ENCODE peak calls at places on chromosome 2, in six cellular contexts. G is esophagus squamous epithelium, Q is SK-N-SH, R is mucosa of descending colon, Z is left ventricle myocardium inferior, X is fibroblast of lung. K is an unnamed sample.

GRCh38 chr2:128514555-128514955 is 195.9 kb upstream of the HS6ST1 start:
- DNase-seq in R (no peak), Z (no peak), X (no peak), Q (no peak), G (no peak), K (no peak)

GRCh38 chr2:108919571-108920373 is 69.2 kb downstream of the EDAR start:
- DNase-seq in Q (no peak), R (no peak), Z (no peak), G (no peak), X (no peak), K (no peak)

GRCh38 chr2:191626497-191627151 is 51.3 kb upstream of the NABP1 start:
- DNase-seq in G (no peak), R (no peak), X (peak; percentile 87), Q (no peak), Z (no peak), K (no peak)

GRCh38 chr2:15608392-15608761 is 16.7 kb downstream of the DDX1 start:
- DNase-seq in Z (no peak), R (no peak), X (no peak), G (no peak), Q (no peak), K (no peak)

GRCh38 chr2:9753276-9753600 is 90.0 kb upstream of the TAF1B start:
- DNase-seq in X (peak; percentile 98), Z (peak; percentile 38), G (no peak), Q (no peak), R (peak; percentile 52), K (no peak)

GRCh38 chr2:1618191-1618961 is 125.9 kb downstream of the PXDN start:
- DNase-seq in Q (no peak), X (no peak), G (no peak), R (peak; percentile 55), Z (no peak), K (no peak)

GRCh38 chr2:166410828-166411472 is 35.2 kb upstream of the SCN9A start:
- DNase-seq in Z (no peak), X (peak; percentile 98), R (no peak), G (no peak), Q (no peak), K (no peak)

GRCh38 chr2:16194530-16194929 is 254.2 kb downstream of the MYCN start:
- DNase-seq in Z (no peak), R (no peak), Q (no peak), G (no peak), X (no peak), K (no peak)

GRCh38 chr2:207051345-207051959 is 112.1 kb downstream of the CPO start:
- DNase-seq in Q (no peak), G (no peak), R (no peak), X (peak; percentile 32), Z (no peak), K (no peak)

GRCh38 chr2:219059725-219060682 is 717 bp downstream of the IHH start:
- DNase-seq in Z (no peak), X (no peak), G (no peak), R (peak; percentile 62), Q (peak; percentile 74), K (peak; percentile 85)

GRCh38 chr2:207777124-207777523 is 7.4 kb upstream of the FZD5 start:
- DNase-seq in X (no peak), Q (no peak), R (no peak), Z (no peak), G (no peak), K (no peak)

GRCh38 chr2:121363632-121364420 is 78.8 kb upstream of the TFCP2L1 start:
- DNase-seq in G (no peak), X (peak; percentile 82), Z (no peak), R (no peak), Q (no peak), K (no peak)

GRCh38 chr2:126720031-126720368 is 64.0 kb downstream of the GYPC start:
- DNase-seq in X (no peak), Q (no peak), R (no peak), Z (no peak), G (no peak), K (no peak)

GRCh38 chr2:238095143-238095542 is 5.0 kb upstream of the ESPNL start:
- DNase-seq in R (no peak), Q (no peak), G (no peak), Z (no peak), X (no peak), K (no peak)

GRCh38 chr2:10504994-10505820 is 57.1 kb upstream of the ODC1 start:
- DNase-seq in G (no peak), X (no peak), R (no peak), Z (no peak), Q (no peak), K (no peak)

GRCh38 chr2:232859385-232859916 is 10.6 kb upstream of the SNORC start:
- DNase-seq in R (no peak), Q (no peak), G (no peak), Z (no peak), X (no peak), K (no peak)

GRCh38 chr2:167616997-167617396 is 630.4 kb downstream of the STK39 start:
- DNase-seq in R (no peak), Z (no peak), G (no peak), X (no peak), Q (no peak), K (no peak)

GRCh38 chr2:96408631-96409542 is 73.3 kb downstream of the NCAPH start:
- DNase-seq in R (no peak), X (peak; percentile 80), G (no peak), Q (no peak), Z (peak; percentile 80), K (no peak)

GRCh38 chr2:24831736-24832421 is 38.7 kb downstream of the CENPO start:
- DNase-seq in Z (peak; percentile 42), R (no peak), X (no peak), Q (peak; percentile 50), G (no peak), K (peak; percentile 59)

GRCh38 chr2:156083707-156084494 is 248.6 kb downstream of the NR4A2 start:
- DNase-seq in X (peak; percentile 34), G (no peak), R (peak; percentile 37), Q (no peak), Z (no peak), K (no peak)

GRCh38 chr2:667332-668000 is 9.7 kb downstream of the TMEM18 start:
- DNase-seq in Q (peak; percentile 76), Z (no peak), X (peak; percentile 76), G (no peak), R (no peak), K (no peak)

GRCh38 chr2:10171006-10171800 is 48.7 kb downstream of the RRM2 start:
- DNase-seq in R (no peak), G (no peak), Z (no peak), X (no peak), Q (peak; percentile 94), K (peak; percentile 33)

GRCh38 chr2:240947607-240948006 is 41.5 kb downstream of the CROCC2 start:
- DNase-seq in R (no peak), X (no peak), G (no peak), Q (no peak), Z (peak; percentile 7), K (no peak)

DNA sequence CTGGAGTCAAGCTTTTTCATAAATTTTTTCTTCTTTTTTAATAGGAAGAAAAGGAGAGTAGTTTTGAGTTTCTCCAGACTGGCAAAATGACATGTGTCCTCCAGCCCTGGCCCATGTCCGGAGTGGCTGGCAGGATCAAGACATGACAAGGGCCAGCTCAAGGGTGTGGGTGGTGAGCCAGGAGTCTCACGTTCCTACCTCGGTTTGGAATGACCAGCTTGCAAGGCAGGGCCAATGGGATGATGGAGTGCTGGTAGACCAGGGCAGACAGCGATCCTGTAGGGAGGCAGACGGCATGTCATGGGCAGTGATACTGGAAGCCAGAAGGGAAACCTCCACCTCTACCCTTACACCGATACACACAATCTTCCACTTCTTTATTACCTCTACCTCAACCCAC is 190.6 kb downstream of the TNS1 start:
- DNase-seq in R (no peak), G (no peak), Q (no peak), X (no peak), Z (no peak), K (peak; percentile 31)
- H3K36me3 ChIP-seq in R (no peaks in the 10 kb centered on the region), G (peaks cover 55% of the 10 kb centered on the region), Q (peaks cover 82% of the 10 kb centered on the region), X (peaks cover 40% of the 10 kb centered on the region), Z (peaks cover 97% of the 10 kb centered on the region), K (peaks cover 12% of the 10 kb centered on the region)

GRCh38 chr2:6341730-6342129 is 524.0 kb downstream of the CMPK2 start:
- DNase-seq in Z (no peak), Q (peak; percentile 25), X (no peak), R (no peak), G (no peak), K (no peak)
- H3K4me1 ChIP-seq in Z (no peaks in the 10 kb centered on the region), Q (no peaks in the 10 kb centered on the region), X (no peaks in the 10 kb centered on the region), R (no peaks in the 10 kb centered on the region), G (no peaks in the 10 kb centered on the region), K (no peaks in the 10 kb centered on the region)

DNA sequence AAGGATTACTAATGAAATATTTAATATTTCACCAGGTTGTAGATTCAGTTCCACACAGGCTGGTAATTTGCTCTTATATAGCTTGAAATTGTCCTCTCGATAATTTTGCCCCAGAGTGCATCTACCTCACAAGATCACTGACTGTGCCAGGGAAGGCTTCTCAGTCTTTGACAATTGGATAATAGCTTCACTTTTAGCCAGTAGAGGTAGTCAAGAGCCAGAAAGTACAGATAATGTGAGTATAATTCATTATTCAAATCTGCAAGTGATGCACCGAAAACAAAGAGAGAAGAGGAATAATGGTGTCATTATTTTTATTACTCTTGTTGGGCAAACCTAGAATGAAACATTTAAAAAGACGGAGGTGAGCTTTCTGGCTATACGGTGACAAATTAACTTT is 292.8 kb downstream of the EN1 start:
- DNase-seq in Z (no peak), X (peak; percentile 6), R (no peak), Q (no peak), G (no peak), K (no peak)
- TF ChIP-seq CTCF in Z (no peak), X (no peak), R (no peak), Q (peak; percentile 44), G (no peak), K (no peak)

GRCh38 chr2:27212626-27213471 is 781 bp upstream of the SLC5A6 start:
- DNase-seq in Z (no peak), X (peak; percentile 76), R (no peak), G (no peak), Q (peak; percentile 70), K (no peak)

GRCh38 chr2:27211943-27212625 is at the start of the genes ATRAID and SLC5A6:
- DNase-seq in R (peak; percentile 92), G (peak; percentile 52), Q (peak; percentile 99), X (peak; percentile 85), Z (peak; percentile 90), K (peak; percentile 89)

GRCh38 chr2:27208486-27209050 is 3.3 kb upstream of the ATRAID start:
- DNase-seq in Q (no peak), G (no peak), Z (no peak), R (no peak), X (no peak), K (no peak)

GRCh38 chr2:27211241-27211942 is 449 bp upstream of the ATRAID start:
- DNase-seq in R (peak; percentile 46), Z (no peak), Q (peak; percentile 74), X (no peak), G (no peak), K (no peak)

DNA sequence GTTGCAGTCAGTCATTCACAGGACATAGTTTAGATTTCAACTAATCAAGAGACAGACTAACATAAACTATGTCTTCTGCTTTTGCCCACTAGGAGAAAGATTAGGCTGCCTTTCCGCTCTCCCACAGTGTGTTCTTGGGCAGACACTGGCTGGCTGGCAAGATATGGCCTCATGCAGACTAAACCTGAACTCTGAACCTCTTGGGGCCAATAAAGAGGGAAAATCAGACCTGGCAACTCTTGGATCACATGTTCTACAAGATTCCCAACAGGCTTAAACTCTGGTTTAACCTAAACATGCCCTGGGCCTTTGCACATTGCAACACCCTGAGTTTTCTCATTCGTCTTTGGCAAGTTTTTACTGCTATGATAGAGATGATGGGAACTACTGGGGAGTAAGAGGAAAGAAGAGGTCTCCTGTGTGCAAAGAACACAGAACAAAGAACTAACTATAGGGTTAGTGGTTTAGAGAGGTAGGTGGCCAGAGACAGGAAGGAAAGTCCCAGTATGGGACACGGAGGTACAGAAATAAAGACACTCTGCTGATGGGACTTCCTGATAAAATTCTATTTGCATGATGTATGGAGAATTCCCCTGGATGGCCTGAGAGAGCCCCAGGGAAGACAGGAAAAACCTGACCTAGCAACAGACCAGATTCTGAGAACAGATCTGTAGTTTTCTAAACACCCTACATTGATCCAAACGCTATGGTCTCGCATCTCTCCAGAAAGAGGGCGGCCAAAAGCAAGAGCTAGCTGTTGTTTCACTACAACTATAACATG is 2.0 kb upstream of the ATRAID start:
- DNase-seq in Z (no peak), R (peak; percentile 37), G (no peak), X (no peak), Q (no peak), K (no peak)
- H3K36me3 ChIP-seq in Z (peaks cover 56% of the 10 kb centered on the region), R (no peaks in the 10 kb centered on the region), G (peaks cover 5% of the 10 kb centered on the region), X (peaks cover 8% of the 10 kb centered on the region), Q (peaks cover 56% of the 10 kb centered on the region), K (no peaks in the 10 kb centered on the region)

K was measured in pancreas.